ENCODE peak calls at places on chromosomes 5 and 9, in seven cellular contexts. T is GM12878, N is SK-N-SH, S is K562, K is GM12892, U is H1, O is GM12891. Z is an unnamed sample.

GRCh38 chr9:36396985-36397384 is 3.1 kb downstream of the RNF38 start:
- DNase-seq in K (no peak), U (no peak), T (no peak), S (no peak), O (no peak), N (no peak), Z (no peak)

GRCh38 chr5:152092580-152092979 is 167.9 kb upstream of the GLRA1 start:
- DNase-seq in S (no peak), K (no peak), U (no peak), O (no peak), N (no peak), T (no peak), Z (no peak)

GRCh38 chr9:89533396-89534187 is 35.7 kb upstream of the SEMA4D start:
- DNase-seq in N (peak; percentile 47), S (no peak), U (no peak), T (no peak), O (no peak), K (no peak), Z (no peak)

GRCh38 chr9:81804306-81804705 is 115.0 kb upstream of the TLE1 start:
- DNase-seq in S (no peak), K (no peak), N (no peak), T (no peak), O (no peak), U (no peak), Z (no peak)

GRCh38 chr9:13750061-13750460 is 470.6 kb upstream of the MPDZ start:
- DNase-seq in T (no peak), K (no peak), N (no peak), O (no peak), S (no peak), U (no peak), Z (no peak)

GRCh38 chr9:123194023-123194422 is 74.4 kb downstream of the STRBP start:
- DNase-seq in T (no peak), O (no peak), N (no peak), U (no peak), S (no peak), K (no peak), Z (no peak)

GRCh38 chr9:130756460-130757152 is 63.0 kb downstream of the EXOSC2 start:
- DNase-seq in N (no peak), U (no peak), K (no peak), T (no peak), S (no peak), O (no peak), Z (no peak)

GRCh38 chr5:96293966-96294886 is 138.8 kb downstream of the PCSK1 start:
- DNase-seq in O (no peak), T (no peak), K (no peak), N (no peak), U (no peak), S (no peak), Z (no peak)

GRCh38 chr9:129336601-129337286 is 158.7 kb upstream of the IER5L start:
- DNase-seq in K (peak; percentile 46), T (no peak), N (no peak), U (no peak), O (peak; percentile 62), S (peak; percentile 36), Z (no peak)

GRCh38 chr5:6583049-6583880 is 49.6 kb downstream of the NSUN2 start:
- DNase-seq in N (peak; percentile 97), S (peak; percentile 81), O (peak; percentile 57), K (peak; percentile 35), U (no peak), T (no peak), Z (no peak)

GRCh38 chr5:89043676-89044075 is 160.7 kb upstream of the MEF2C start:
- DNase-seq in N (no peak), K (no peak), T (no peak), U (no peak), S (peak; percentile 30), O (no peak), Z (peak; percentile 5)

GRCh38 chr5:108259306-108259705 is 122.6 kb downstream of the FBXL17 start:
- DNase-seq in S (peak; percentile 13), K (no peak), U (no peak), T (no peak), O (no peak), N (no peak), Z (no peak)

GRCh38 chr9:107667700-107668099 is 178.1 kb upstream of the KLF4 start:
- DNase-seq in S (no peak), N (no peak), O (no peak), U (no peak), T (no peak), K (no peak), Z (no peak)

GRCh38 chr5:6905883-6906282 is 192.7 kb downstream of the TENT4A start:
- DNase-seq in N (no peak), S (no peak), O (no peak), K (no peak), T (no peak), U (no peak), Z (no peak)

GRCh38 chr9:37422289-37423104 is at the start of gene GRHPR:
- DNase-seq in U (no peak), K (peak; percentile 94), N (peak; percentile 95), T (no peak), S (peak; percentile 97), O (peak; percentile 93), Z (peak; percentile 78)

GRCh38 chr9:121914017-121914595 is 179.0 kb downstream of the TTLL11 start:
- DNase-seq in S (no peak), T (no peak), U (no peak), N (no peak), K (no peak), O (no peak), Z (no peak)

GRCh38 chr5:33337621-33337960 is 103.2 kb upstream of the TARS1 start:
- DNase-seq in S (no peak), K (no peak), T (no peak), O (no peak), U (no peak), N (no peak), Z (no peak)

GRCh38 chr5:135697251-135697958 is 118.6 kb upstream of the CXCL14 start:
- DNase-seq in O (no peak), U (no peak), S (no peak), T (no peak), N (no peak), K (no peak), Z (no peak)

GRCh38 chr5:178625679-178626483 is 969 bp downstream of the CLK4 start:
- DNase-seq in O (no peak), N (peak; percentile 31), K (no peak), T (no peak), U (no peak), S (peak; percentile 37), Z (no peak)

GRCh38 chr9:109843651-109844050 is 63.7 kb downstream of the PALM2AKAP2 start:
- DNase-seq in N (no peak), S (no peak), O (no peak), K (no peak), T (no peak), U (no peak), Z (no peak)

GRCh38 chr9:70410368-70410767 is 4.1 kb downstream of the KLF9 start:
- DNase-seq in U (no peak), K (no peak), O (no peak), N (no peak), S (no peak), T (no peak), Z (no peak)

GRCh38 chr5:106097308-106097707 is 1573.4 kb downstream of the EFNA5 start:
- DNase-seq in U (no peak), K (no peak), T (no peak), O (no peak), N (no peak), S (no peak), Z (no peak)

GRCh38 chr5:32909207-32909606 is 198.1 kb downstream of the NPR3 start:
- DNase-seq in T (no peak), O (no peak), N (no peak), K (no peak), U (no peak), S (no peak), Z (no peak)

GRCh38 chr9:136241540-136241939 is 4.1 kb downstream of the QSOX2 start:
- DNase-seq in N (no peak), O (no peak), K (no peak), S (no peak), U (no peak), T (no peak), Z (no peak)

GRCh38 chr9:136240941-136241340 is 4.7 kb downstream of the QSOX2 start:
- DNase-seq in S (no peak), K (no peak), U (no peak), T (no peak), N (no peak), O (no peak), Z (no peak)

GRCh38 chr9:136239135-136239962 is 6.3 kb downstream of the QSOX2 start:
- DNase-seq in U (no peak), S (no peak), N (no peak), T (no peak), O (no peak), K (no peak), Z (no peak)

GRCh38 chr9:136238342-136238732 is 7.3 kb downstream of the QSOX2 start:
- DNase-seq in N (no peak), S (no peak), K (no peak), T (no peak), O (no peak), U (no peak), Z (no peak)

DNA sequence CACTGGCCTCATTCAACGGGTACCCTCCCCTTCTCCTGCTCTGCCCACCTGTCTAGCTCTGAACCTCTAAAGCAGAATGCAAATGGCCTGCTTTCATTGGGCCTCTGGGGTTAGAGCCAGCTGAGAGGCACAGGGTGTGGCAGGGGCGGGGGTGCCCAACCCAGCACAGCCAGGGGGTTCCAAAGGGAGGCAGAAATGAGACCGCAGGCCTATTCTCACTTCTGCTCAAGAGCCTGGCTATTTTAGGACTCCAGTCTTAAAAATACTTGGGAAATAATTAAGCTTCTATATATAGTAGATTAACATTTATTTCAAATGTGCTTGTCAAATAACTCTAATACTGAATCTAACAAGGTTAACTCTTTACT is 5.7 kb downstream of the QSOX2 start:
- DNase-seq in S (no peak), O (no peak), K (no peak), U (no peak), N (no peak), T (peak; percentile 23), Z (no peak)
- TF ChIP-seq TAF1 in S (no peak), O (no peak), K (no peak), U (no peak), N (no peak), T (no peak), Z (no peak)

GRCh38 chr9:135780086-135780485 is 78.1 kb downstream of the KCNT1 start:
- DNase-seq in T (no peak), O (no peak), K (no peak), U (no peak), S (no peak), N (no peak), Z (no peak)
- TF ChIP-seq TAF1 in T (no peak), O (no peak), K (no peak), U (no peak), S (no peak), N (no peak), Z (no peak)

DNA sequence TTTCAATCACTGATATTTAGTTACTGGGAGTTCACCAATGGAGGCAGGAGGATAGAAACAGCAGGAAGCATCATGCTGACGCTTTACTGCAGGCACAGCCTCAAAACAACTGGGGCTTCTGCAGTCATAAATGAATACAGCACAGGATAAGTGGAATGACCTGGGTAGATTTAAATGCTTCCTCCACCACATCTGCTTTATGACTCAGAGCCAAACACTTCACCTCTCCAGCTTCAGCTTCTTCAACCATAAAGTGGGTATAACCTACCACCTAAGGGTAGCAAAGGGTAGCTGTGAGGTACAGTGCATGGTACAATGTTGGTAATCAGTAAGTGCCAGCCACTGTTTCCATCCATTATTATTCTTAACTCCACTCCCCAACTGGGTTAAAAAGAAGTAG is 28.4 kb downstream of the RASEF start:
- DNase-seq in U (no peak), T (no peak), S (no peak), O (no peak), K (no peak), N (no peak), Z (no peak)
- TF ChIP-seq TAF1 in U (no peak), T (no peak), S (no peak), O (no peak), K (no peak), N (no peak), Z (no peak)

GRCh38 chr5:40367260-40367659 is 312.5 kb upstream of the PTGER4 start:
- DNase-seq in U (no peak), K (no peak), N (no peak), S (no peak), O (no peak), T (no peak), Z (no peak)
- TF ChIP-seq TAF1 in U (no peak), K (no peak), N (no peak), S (no peak), O (no peak), T (no peak), Z (no peak)

Z was measured in HepG2.